ENCODE peak calls at places on chromosomes 5 and 9, in seven cellular contexts. C is ovary, P is stomach, G is IMR-90, L is breast epithelium, J is adrenal gland, A is heart left ventricle. N is an unnamed sample.

GRCh38 chr5:78776637-78777036 is 128.1 kb upstream of the LHFPL2 start:
- DNase-seq in C (no peak), P (no peak), G (no peak), L (no peak), J (no peak), A (no peak), N (no peak)

GRCh38 chr5:6404129-6404528 is 25.8 kb upstream of the MED10 start:
- DNase-seq in C (no peak), P (no peak), G (peak), L (no peak), J (no peak), A (no peak), N (no peak)

GRCh38 chr5:143016777-143017374 is 246.7 kb downstream of the ARHGAP26 start:
- DNase-seq in C (no peak), P (no peak), G (peak), L (no peak), J (peak), A (no peak), N (no peak)

GRCh38 chr5:54646285-54647101 is 128.9 kb downstream of the SNX18 start:
- DNase-seq in C (peak), P (peak), G (peak), L (no peak), J (no peak), A (peak), N (peak)

GRCh38 chr5:141878186-141878770 is at the start of gene PCDH1:
- DNase-seq in C (no peak), P (peak), G (peak), L (no peak), J (peak), A (no peak), N (peak)

GRCh38 chr9:91034976-91035824 is 233.6 kb downstream of the SYK start:
- DNase-seq in C (no peak), P (no peak), G (no peak), L (no peak), J (no peak), A (no peak), N (no peak)

GRCh38 chr5:35374584-35374983 is 144.3 kb upstream of the PRLR start:
- DNase-seq in C (no peak), P (no peak), G (no peak), L (no peak), J (no peak), A (no peak), N (no peak)

GRCh38 chr9:105964171-105964570 is 269.8 kb downstream of the TMEM38B start:
- DNase-seq in C (no peak), P (no peak), G (no peak), L (no peak), J (no peak), A (no peak), N (no peak)

GRCh38 chr9:33932078-33932807 is 115.3 kb downstream of the UBE2R2 start:
- DNase-seq in C (no peak), P (no peak), G (no peak), L (no peak), J (peak), A (no peak), N (no peak)

GRCh38 chr9:10252174-10252573 is 360.6 kb downstream of the PTPRD start:
- DNase-seq in C (no peak), P (peak), G (no peak), L (no peak), J (peak), A (no peak), N (no peak)

GRCh38 chr5:142014911-142015584 is 2.2 kb upstream of the GNPDA1 start:
- DNase-seq in C (no peak), P (no peak), G (peak), L (no peak), J (peak), A (no peak), N (peak)

GRCh38 chr5:10157085-10157669 is 92.5 kb downstream of the ATPSCKMT start:
- DNase-seq in C (no peak), P (no peak), G (no peak), L (no peak), J (no peak), A (no peak), N (no peak)

GRCh38 chr9:35798658-35799366 is 7.4 kb downstream of the NPR2 start:
- DNase-seq in C (no peak), P (no peak), G (peak), L (no peak), J (no peak), A (no peak), N (peak)

GRCh38 chr5:11564716-11565115 is 339.5 kb downstream of the CTNND2 start:
- DNase-seq in C (no peak), P (no peak), G (no peak), L (no peak), J (no peak), A (no peak), N (no peak)

GRCh38 chr9:89442981-89443817 is 54.7 kb downstream of the SEMA4D start:
- DNase-seq in C (no peak), P (no peak), G (peak), L (no peak), J (no peak), A (no peak), N (peak)

GRCh38 chr9:136799079-136799853 is 3.1 kb downstream of the CCDC183 start:
- DNase-seq in C (no peak), P (peak), G (no peak), L (peak), J (no peak), A (no peak), N (no peak)

GRCh38 chr5:140596364-140596763 is 31.7 kb downstream of the SLC35A4 start:
- DNase-seq in C (peak), P (no peak), G (no peak), L (no peak), J (peak), A (no peak), N (no peak)

GRCh38 chr9:3794005-3794404 is 268.2 kb upstream of the RFX3 start:
- DNase-seq in C (no peak), P (no peak), G (peak), L (no peak), J (no peak), A (no peak), N (no peak)

GRCh38 chr5:149297340-149298023 is 25.8 kb downstream of the AFAP1L1 start:
- DNase-seq in C (no peak), P (no peak), G (peak), L (no peak), J (no peak), A (no peak), N (no peak)

GRCh38 chr9:84007662-84008061 is 27.1 kb downstream of the RMI1 start:
- DNase-seq in C (no peak), P (no peak), G (no peak), L (no peak), J (no peak), A (no peak), N (no peak)

GRCh38 chr5:147613359-147613758 is 103.5 kb upstream of the DPYSL3 start:
- DNase-seq in C (no peak), P (no peak), G (peak), L (no peak), J (no peak), A (no peak), N (no peak)

GRCh38 chr9:122213589-122214413 is 15.0 kb downstream of the LHX6 start:
- DNase-seq in C (peak), P (peak), G (no peak), L (no peak), J (peak), A (peak), N (no peak)

GRCh38 chr5:124203308-124203707 is 543.1 kb downstream of the ZNF608 start:
- DNase-seq in C (no peak), P (no peak), G (no peak), L (no peak), J (no peak), A (no peak), N (no peak)

GRCh38 chr5:50593681-50594080 is 72.8 kb upstream of the PARP8 start:
- DNase-seq in C (no peak), P (no peak), G (no peak), L (no peak), J (no peak), A (no peak), N (no peak)

DNA sequence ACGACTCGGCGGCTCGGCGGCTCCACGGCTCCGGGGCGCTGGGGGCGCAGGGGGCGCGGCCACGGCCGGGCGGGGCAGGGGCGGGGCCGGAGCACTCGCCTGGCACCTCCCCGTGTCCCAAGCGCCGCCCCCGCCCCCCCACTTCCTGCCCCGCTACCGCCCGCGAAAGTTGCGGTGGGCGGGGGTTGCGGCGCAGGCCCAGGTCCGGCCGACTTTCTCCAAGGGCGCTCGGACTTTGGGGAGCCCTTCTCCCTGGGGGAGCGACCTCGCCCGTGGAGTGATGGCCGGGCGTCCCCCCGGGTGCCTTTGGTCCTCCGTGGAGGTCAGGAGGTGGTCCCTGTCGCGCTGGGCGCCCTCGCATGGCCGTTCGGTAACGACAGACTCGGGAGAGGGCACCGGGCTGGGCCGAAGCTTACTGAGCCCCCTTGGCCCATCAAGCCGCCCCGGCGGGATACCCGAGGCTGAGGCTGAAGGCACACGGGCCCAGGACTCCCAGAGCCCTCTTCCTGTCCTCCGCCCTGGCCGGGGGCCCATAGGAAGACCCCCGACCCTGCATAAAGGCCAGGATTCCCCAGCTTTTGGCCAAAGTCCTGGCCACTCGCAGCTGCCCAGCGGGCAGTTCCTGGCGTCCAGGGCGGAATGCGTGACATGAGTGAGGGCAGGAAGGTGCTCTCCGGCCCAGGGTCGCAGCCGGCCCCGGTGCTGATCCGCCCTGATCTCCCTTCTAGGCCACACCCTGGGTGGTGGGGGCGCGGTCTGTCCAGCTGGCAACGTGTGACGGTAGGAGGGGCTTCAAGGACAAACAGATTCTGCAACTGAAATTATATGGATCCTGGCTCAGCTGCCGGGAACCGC is 883 bp upstream of the VAV2 start:
- DNase-seq in C (peak), P (peak), G (peak), L (peak), J (peak), A (peak), N (peak)
- TF ChIP-seq POLR2A in C (peak), P (no peak), G (peak), L (peak), J (peak), A (no peak), N (peak)

DNA sequence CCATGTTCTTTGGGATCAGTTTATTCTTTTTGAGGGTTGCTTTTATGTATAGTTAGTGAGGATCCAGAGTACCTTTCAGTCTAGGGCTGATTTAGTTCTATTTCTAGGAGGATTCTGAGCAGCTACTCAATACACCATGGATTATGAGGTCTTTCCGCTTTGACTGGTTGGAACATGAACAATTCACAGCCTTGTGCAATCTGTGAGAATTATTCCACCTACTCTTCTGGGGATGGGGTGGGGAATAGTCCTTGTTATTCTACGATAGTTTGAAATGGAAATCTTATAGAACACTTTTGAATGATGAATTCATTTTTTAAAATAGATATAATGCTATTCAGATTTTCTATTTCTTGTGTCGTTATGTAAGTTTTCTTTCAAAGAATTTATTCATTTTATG is 212.3 kb upstream of the ARRDC3 start:
- DNase-seq in C (no peak), P (no peak), G (no peak), L (no peak), J (no peak), A (no peak), N (no peak)
- TF ChIP-seq POLR2A in C (no peak), P (no peak), G (no peak), L (no peak), J (no peak), A (no peak), N (no peak)

GRCh38 chr5:93582677-93583524 is at the start of gene NR2F1:
- DNase-seq in C (peak), P (peak), G (peak), L (no peak), J (peak), A (no peak), N (no peak)
- TF ChIP-seq POLR2A in C (peak), P (no peak), G (peak), L (peak), J (peak), A (no peak), N (peak)

DNA sequence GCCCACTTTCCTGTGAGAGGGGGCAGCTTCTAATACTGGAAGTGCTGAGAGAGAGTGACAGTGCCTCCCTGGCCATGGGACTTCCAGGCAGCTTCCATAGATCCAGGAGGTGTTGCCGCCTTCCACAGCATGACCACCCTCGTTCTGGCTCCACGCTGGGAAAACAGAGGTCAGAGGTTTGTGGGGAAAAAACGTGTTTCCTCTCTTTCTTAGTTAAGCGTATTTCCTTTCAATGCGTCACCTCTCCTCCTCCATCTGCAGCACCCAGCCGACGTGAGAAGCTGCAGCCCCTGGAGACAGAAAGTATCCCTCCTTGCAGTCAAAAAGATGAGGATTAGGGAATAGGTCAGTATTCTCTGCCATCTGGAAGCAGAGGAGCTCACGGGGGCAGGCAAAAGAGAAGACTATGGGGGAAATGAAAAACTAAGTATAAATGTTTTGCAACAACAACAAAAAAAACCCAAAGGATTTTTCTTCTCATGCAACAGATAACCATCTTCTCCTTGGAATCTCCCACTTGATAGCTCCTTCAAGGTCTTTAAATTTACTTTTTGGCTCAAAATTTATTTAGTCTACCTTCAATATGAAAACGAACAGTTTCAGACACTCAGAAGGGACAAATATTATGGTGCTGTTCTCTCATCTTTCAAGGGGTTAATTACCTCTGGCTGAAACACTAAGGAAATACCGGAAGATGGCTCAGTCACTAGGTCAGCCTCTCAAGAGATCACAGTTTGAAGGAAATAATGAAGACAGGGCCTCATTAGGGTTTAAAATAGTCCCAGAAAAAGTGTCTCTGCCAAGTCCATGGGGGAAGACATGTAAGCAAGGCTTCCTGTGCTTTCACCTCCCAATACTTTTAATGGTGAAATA is 38.0 kb downstream of the MTMR12 start:
- DNase-seq in C (peak), P (no peak), G (peak), L (no peak), J (no peak), A (no peak), N (no peak)
- TF ChIP-seq POLR2A in C (no peak), P (no peak), G (no peak), L (no peak), J (no peak), A (no peak), N (no peak)

GRCh38 chr9:128919409-128919808 is 1.4 kb upstream of the PHYHD1 start:
- DNase-seq in C (no peak), P (no peak), G (no peak), L (no peak), J (no peak), A (no peak), N (no peak)

GRCh38 chr9:128918921-128919320 is 1.9 kb upstream of the PHYHD1 start:
- DNase-seq in C (no peak), P (no peak), G (no peak), L (no peak), J (no peak), A (no peak), N (no peak)

GRCh38 chr9:128923493-128923883 is 2.7 kb downstream of the PHYHD1 start:
- DNase-seq in C (no peak), P (no peak), G (no peak), L (no peak), J (no peak), A (no peak), N (no peak)

GRCh38 chr9:128921881-128922763 is 1.3 kb downstream of the PHYHD1 start:
- DNase-seq in C (peak), P (peak), G (peak), L (no peak), J (no peak), A (peak), N (no peak)

GRCh38 chr9:128920381-128921058 is at the start of gene PHYHD1:
- DNase-seq in C (peak), P (peak), G (peak), L (no peak), J (peak), A (peak), N (peak)
- TF ChIP-seq POLR2A in C (no peak), P (no peak), G (no peak), L (no peak), J (no peak), A (no peak), N (no peak)

DNA sequence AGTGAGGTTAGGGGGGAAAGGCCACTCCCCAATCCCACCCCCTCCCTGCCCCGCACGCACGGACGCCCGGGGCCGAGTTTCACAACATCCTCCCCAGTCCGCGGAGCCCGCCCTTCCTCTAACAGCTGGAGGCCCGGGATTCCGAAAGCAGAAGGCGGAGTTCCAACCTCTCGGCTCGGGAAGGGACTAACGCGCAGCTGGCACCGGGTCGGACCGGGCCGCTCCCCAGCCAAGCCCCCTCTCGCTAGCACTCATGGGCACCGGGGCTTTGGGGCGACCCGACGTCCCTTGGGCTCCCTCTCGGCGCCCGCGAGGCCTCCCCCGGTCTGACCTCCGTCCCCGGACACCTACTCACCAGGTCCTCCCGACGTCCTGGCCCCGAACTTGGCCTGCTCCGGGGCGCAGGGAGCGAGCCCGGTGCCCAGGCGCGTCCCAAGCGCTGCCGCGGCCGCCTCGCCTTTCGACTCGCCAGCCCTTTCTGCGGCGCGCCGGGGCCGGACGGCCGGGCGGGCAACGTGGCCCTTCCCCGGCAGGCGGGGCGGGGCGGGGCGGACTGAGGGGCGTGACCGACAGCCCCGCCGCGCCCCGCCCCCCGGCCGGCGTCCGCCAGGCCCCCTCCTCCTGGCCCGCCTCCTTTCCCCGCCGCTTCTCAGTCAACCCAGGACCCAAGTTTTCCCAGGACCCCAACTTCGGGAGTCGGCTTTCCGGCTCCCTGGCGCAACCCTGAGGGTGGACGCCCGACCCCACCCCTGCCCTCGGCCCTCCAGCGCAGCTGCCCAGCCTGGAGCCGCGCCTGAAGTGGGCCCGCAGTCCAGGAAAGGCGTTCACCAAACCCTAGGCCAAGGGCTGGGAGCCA is at the start of gene MGAT1:
- DNase-seq in C (peak), P (peak), G (peak), L (peak), J (peak), A (peak), N (peak)
- TF ChIP-seq POLR2A in C (peak), P (no peak), G (peak), L (peak), J (peak), A (peak), N (peak)

GRCh38 chr9:104748359-104749031 is 1.0 kb downstream of the NIPSNAP3A start:
- DNase-seq in C (no peak), P (no peak), G (peak), L (no peak), J (no peak), A (no peak), N (peak)

GRCh38 chr9:104746285-104746684 is 1.2 kb upstream of the NIPSNAP3A start:
- DNase-seq in C (no peak), P (no peak), G (no peak), L (no peak), J (no peak), A (no peak), N (no peak)

GRCh38 chr9:104747245-104747564 is 278 bp upstream of the NIPSNAP3A start:
- DNase-seq in C (no peak), P (no peak), G (no peak), L (no peak), J (no peak), A (no peak), N (no peak)

GRCh38 chr9:104746798-104747197 is 685 bp upstream of the NIPSNAP3A start:
- DNase-seq in C (no peak), P (no peak), G (no peak), L (no peak), J (no peak), A (no peak), N (no peak)

GRCh38 chr9:104747565-104748358 is at the start of gene NIPSNAP3A:
- DNase-seq in C (peak), P (peak), G (peak), L (peak), J (peak), A (peak), N (peak)
- TF ChIP-seq POLR2A in C (peak), P (no peak), G (peak), L (no peak), J (peak), A (no peak), N (peak)